ENCODE peak calls at places on chromosome 6, in ten cellular contexts. X is GM13976, A is anterior cingulate cortex, S is kidney glomerular epithelial cell, E is T-cell, M is Peyer's patch, T is NCI-H345, C is NCI-H1436, J is fibroblast of lung, R is putamen. P is an unnamed sample.

GRCh38 chr6:3081965-3082364 is 13.7 kb downstream of the RIPK1 start:
- DNase-seq in X (no peak), A (no peak), S (no peak), E (no peak), M (no peak), T (no peak), C (no peak), J (no peak), R (peak), P (no peak)

GRCh38 chr6:97656236-97656635 is 373.2 kb upstream of the MMS22L start:
- DNase-seq in X (no peak), A (no peak), S (no peak), E (no peak), M (no peak), T (no peak), C (no peak), J (no peak), R (no peak), P (no peak)

GRCh38 chr6:32852844-32853540 is 512 bp downstream of the TAP1 start:
- DNase-seq in X (peak), A (peak), S (peak), E (peak), M (peak), T (peak), C (no peak), J (peak), R (peak), P (peak)

GRCh38 chr6:89298680-89299450 is 16.2 kb downstream of the GABRR2 start:
- DNase-seq in X (no peak), A (no peak), S (no peak), E (peak), M (no peak), T (no peak), C (no peak), J (peak), R (peak), P (peak)

GRCh38 chr6:129849456-129849855 is 11.7 kb downstream of the TMEM244 start:
- DNase-seq in X (no peak), A (no peak), S (no peak), E (no peak), M (no peak), T (no peak), C (no peak), J (peak), R (no peak), P (peak)

GRCh38 chr6:129662406-129662766 is 47.6 kb downstream of the ARHGAP18 start:
- DNase-seq in X (peak), A (no peak), S (no peak), E (no peak), M (no peak), T (no peak), C (no peak), J (no peak), R (no peak), P (no peak)

GRCh38 chr6:155117266-155117665 is 122.2 kb downstream of the TIAM2 start:
- DNase-seq in X (no peak), A (no peak), S (peak), E (no peak), M (no peak), T (no peak), C (no peak), J (peak), R (no peak), P (peak)

GRCh38 chr6:108408453-108408852 is 113.6 kb downstream of the AFG1L start:
- DNase-seq in X (no peak), A (no peak), S (no peak), E (no peak), M (no peak), T (no peak), C (no peak), J (peak), R (no peak), P (peak)

GRCh38 chr6:18464176-18464575 is 77.0 kb downstream of the RNF144B start:
- DNase-seq in X (no peak), A (no peak), S (no peak), E (no peak), M (no peak), T (peak), C (no peak), J (no peak), R (no peak), P (no peak)

GRCh38 chr6:154614641-154615040 is 104.2 kb upstream of the CNKSR3 start:
- DNase-seq in X (no peak), A (no peak), S (no peak), E (no peak), M (no peak), T (no peak), C (no peak), J (no peak), R (no peak), P (no peak)

GRCh38 chr6:89793586-89793985 is 26.0 kb downstream of the MDN1 start:
- DNase-seq in X (no peak), A (no peak), S (no peak), E (no peak), M (no peak), T (no peak), C (no peak), J (no peak), R (no peak), P (peak)

GRCh38 chr6:43790031-43790430 is 20.0 kb downstream of the VEGFA start:
- DNase-seq in X (no peak), A (no peak), S (no peak), E (no peak), M (no peak), T (no peak), C (no peak), J (peak), R (no peak), P (peak)

GRCh38 chr6:157229733-157230132 is 93.6 kb downstream of the TMEM242 start:
- DNase-seq in X (no peak), A (no peak), S (no peak), E (no peak), M (peak), T (peak), C (peak), J (no peak), R (no peak), P (no peak)

GRCh38 chr6:159953091-159953581 is 15.7 kb upstream of the IGF2R start:
- DNase-seq in X (no peak), A (no peak), S (no peak), E (no peak), M (peak), T (no peak), C (no peak), J (peak), R (no peak), P (peak)

GRCh38 chr6:168126566-168127383 is 47.8 kb upstream of the FRMD1 start:
- DNase-seq in X (no peak), A (no peak), S (no peak), E (no peak), M (peak), T (no peak), C (no peak), J (no peak), R (no peak), P (no peak)

GRCh38 chr6:150539568-150539967 is 60.1 kb upstream of the PLEKHG1 start:
- DNase-seq in X (no peak), A (no peak), S (no peak), E (no peak), M (no peak), T (no peak), C (no peak), J (no peak), R (no peak), P (no peak)

GRCh38 chr6:35449287-35449881 is 2.8 kb upstream of the FANCE start:
- DNase-seq in X (peak), A (no peak), S (peak), E (peak), M (no peak), T (peak), C (peak), J (peak), R (peak), P (peak)

GRCh38 chr6:124433369-124434064 is 528.7 kb upstream of the RNF217 start:
- DNase-seq in X (no peak), A (no peak), S (no peak), E (no peak), M (no peak), T (peak), C (no peak), J (no peak), R (no peak), P (no peak)

GRCh38 chr6:80029442-80029841 is 25.0 kb downstream of the TTK start:
- DNase-seq in X (peak), A (no peak), S (no peak), E (no peak), M (no peak), T (no peak), C (no peak), J (no peak), R (no peak), P (no peak)

GRCh38 chr6:28719275-28719940 is 193.7 kb downstream of the GPX5 start:
- DNase-seq in X (no peak), A (no peak), S (peak), E (no peak), M (no peak), T (no peak), C (no peak), J (no peak), R (no peak), P (peak)

GRCh38 chr6:127514396-127515227 is 4.5 kb downstream of the MTCL3 start:
- DNase-seq in X (peak), A (peak), S (peak), E (peak), M (peak), T (no peak), C (peak), J (peak), R (peak), P (peak)

GRCh38 chr6:107600111-107600510 is 110.2 kb downstream of the SOBP start:
- DNase-seq in X (no peak), A (no peak), S (no peak), E (no peak), M (no peak), T (no peak), C (no peak), J (no peak), R (no peak), P (no peak)

GRCh38 chr6:27757307-27757706 is 154.9 kb downstream of the OR2B2 start:
- DNase-seq in X (peak), A (peak), S (no peak), E (peak), M (peak), T (no peak), C (no peak), J (peak), R (no peak), P (no peak)

GRCh38 chr6:123810948-123811347 is 7.3 kb downstream of the NKAIN2 start:
- DNase-seq in X (no peak), A (no peak), S (no peak), E (no peak), M (no peak), T (peak), C (no peak), J (no peak), R (no peak), P (no peak)

GRCh38 chr6:25512560-25512959 is 139.5 kb upstream of the SCGN start:
- DNase-seq in X (no peak), A (no peak), S (no peak), E (no peak), M (no peak), T (no peak), C (no peak), J (no peak), R (no peak), P (no peak)

P was measured in iris pigment epithelial cell.